ENCODE peak calls at places on chromosome 18, in five cellular contexts. One of them, this sample, is unnamed.
A peak's percentile ranks its signal among the peaks of the same experiment; 100 is the strongest.

GRCh38 chr18:35223797-35224196 is 17.0 kb upstream of the ZNF397 start:
- DNase-seq in NCI-H2081: no peak
- DNase-seq in A172: no peak
- DNase-seq in stimulated activated naive CD8-positive, alpha-beta T cell treated with anti-CD3 and anti-CD28 coated beads, Interleukin-15, amount 100 ng/mL, for 72 hours: no peak
- DNase-seq in GM03348: no peak
- DNase-seq in this sample: no peak

GRCh38 chr18:67682516-67682915 is 166.0 kb upstream of the DSEL start:
- DNase-seq in NCI-H2081: no peak
- DNase-seq in A172: no peak
- DNase-seq in stimulated activated naive CD8-positive, alpha-beta T cell treated with anti-CD3 and anti-CD28 coated beads, Interleukin-15, amount 100 ng/mL, for 72 hours: no peak
- DNase-seq in GM03348: no peak
- DNase-seq in this sample: no peak

GRCh38 chr18:27967938-27968803 is 208.8 kb downstream of the CDH2 start:
- DNase-seq in NCI-H2081: no peak
- DNase-seq in A172: no peak
- DNase-seq in stimulated activated naive CD8-positive, alpha-beta T cell treated with anti-CD3 and anti-CD28 coated beads, Interleukin-15, amount 100 ng/mL, for 72 hours: no peak
- DNase-seq in GM03348: peak; percentile 6
- DNase-seq in this sample: no peak

GRCh38 chr18:79379931-79380815 is 15.6 kb upstream of the NFATC1 start:
- DNase-seq in NCI-H2081: no peak
- DNase-seq in A172: no peak
- DNase-seq in stimulated activated naive CD8-positive, alpha-beta T cell treated with anti-CD3 and anti-CD28 coated beads, Interleukin-15, amount 100 ng/mL, for 72 hours: no peak
- DNase-seq in GM03348: no peak
- DNase-seq in this sample: no peak

GRCh38 chr18:4854664-4855063 is 342.4 kb downstream of the AKAIN1 start:
- DNase-seq in NCI-H2081: no peak
- DNase-seq in A172: no peak
- DNase-seq in stimulated activated naive CD8-positive, alpha-beta T cell treated with anti-CD3 and anti-CD28 coated beads, Interleukin-15, amount 100 ng/mL, for 72 hours: no peak
- DNase-seq in GM03348: no peak
- DNase-seq in this sample: no peak

GRCh38 chr18:47730795-47731194 is 199.7 kb downstream of the SMAD2 start:
- DNase-seq in NCI-H2081: no peak
- DNase-seq in A172: peak; percentile 44
- DNase-seq in stimulated activated naive CD8-positive, alpha-beta T cell treated with anti-CD3 and anti-CD28 coated beads, Interleukin-15, amount 100 ng/mL, for 72 hours: no peak
- DNase-seq in GM03348: no peak
- DNase-seq in this sample: no peak

GRCh38 chr18:21672868-21673267 is 31.7 kb downstream of the ABHD3 start:
- DNase-seq in NCI-H2081: peak; percentile 15
- DNase-seq in A172: peak; percentile 98
- DNase-seq in stimulated activated naive CD8-positive, alpha-beta T cell treated with anti-CD3 and anti-CD28 coated beads, Interleukin-15, amount 100 ng/mL, for 72 hours: no peak
- DNase-seq in GM03348: peak; percentile 11
- DNase-seq in this sample: no peak

GRCh38 chr18:31487251-31488015 is 10.5 kb upstream of the DSG2 start:
- DNase-seq in NCI-H2081: no peak
- DNase-seq in A172: peak; percentile 92
- DNase-seq in stimulated activated naive CD8-positive, alpha-beta T cell treated with anti-CD3 and anti-CD28 coated beads, Interleukin-15, amount 100 ng/mL, for 72 hours: no peak
- DNase-seq in GM03348: peak; percentile 81
- DNase-seq in this sample: no peak

GRCh38 chr18:55119434-55119833 is 160.2 kb upstream of the CCDC68 start:
- DNase-seq in NCI-H2081: no peak
- DNase-seq in A172: no peak
- DNase-seq in stimulated activated naive CD8-positive, alpha-beta T cell treated with anti-CD3 and anti-CD28 coated beads, Interleukin-15, amount 100 ng/mL, for 72 hours: no peak
- DNase-seq in GM03348: no peak
- DNase-seq in this sample: no peak

GRCh38 chr18:3054785-3055184 is 41.8 kb upstream of the LPIN2 start:
- DNase-seq in NCI-H2081: no peak
- DNase-seq in A172: no peak
- DNase-seq in stimulated activated naive CD8-positive, alpha-beta T cell treated with anti-CD3 and anti-CD28 coated beads, Interleukin-15, amount 100 ng/mL, for 72 hours: no peak
- DNase-seq in GM03348: no peak
- DNase-seq in this sample: no peak

GRCh38 chr18:42192251-42193248 is 237.5 kb downstream of the PIK3C3 start:
- DNase-seq in NCI-H2081: no peak
- DNase-seq in A172: peak; percentile 59
- DNase-seq in stimulated activated naive CD8-positive, alpha-beta T cell treated with anti-CD3 and anti-CD28 coated beads, Interleukin-15, amount 100 ng/mL, for 72 hours: no peak
- DNase-seq in GM03348: no peak
- DNase-seq in this sample: no peak

GRCh38 chr18:78514910-78515670 is 464.5 kb upstream of the SALL3 start:
- DNase-seq in NCI-H2081: no peak
- DNase-seq in A172: no peak
- DNase-seq in stimulated activated naive CD8-positive, alpha-beta T cell treated with anti-CD3 and anti-CD28 coated beads, Interleukin-15, amount 100 ng/mL, for 72 hours: no peak
- DNase-seq in GM03348: no peak
- DNase-seq in this sample: no peak